ENCODE peak calls at places on chromosomes 2 and 18, in five cellular contexts. One of them, this sample, is unnamed.

GRCh38 chr2:1750935-1751767 is 6.8 kb upstream of the PXDN start:
- DNase-seq in NCI-H2029 treated with DMSO at 0.1 percent for 48 hours: peak
- DNase-seq in Ammon's horn: peak
- DNase-seq in amniotic stem cell: peak
- DNase-seq in activated T-cell treated with anti-CD3 and anti-CD28 coated beads for 1 hour: peak
- DNase-seq in this sample: peak

GRCh38 chr2:236747925-236748324 is 178.3 kb downstream of the ACKR3 start:
- DNase-seq in NCI-H2029 treated with DMSO at 0.1 percent for 48 hours: no peak
- DNase-seq in Ammon's horn: no peak
- DNase-seq in amniotic stem cell: no peak
- DNase-seq in activated T-cell treated with anti-CD3 and anti-CD28 coated beads for 1 hour: no peak
- DNase-seq in this sample: no peak

GRCh38 chr2:45128580-45128997 is 119.3 kb upstream of the SIX2 start:
- DNase-seq in NCI-H2029 treated with DMSO at 0.1 percent for 48 hours: no peak
- DNase-seq in Ammon's horn: no peak
- DNase-seq in amniotic stem cell: peak
- DNase-seq in activated T-cell treated with anti-CD3 and anti-CD28 coated beads for 1 hour: no peak
- DNase-seq in this sample: no peak

GRCh38 chr2:200962821-200963128 is 685 bp downstream of the ORC2 start:
- DNase-seq in NCI-H2029 treated with DMSO at 0.1 percent for 48 hours: no peak
- DNase-seq in Ammon's horn: no peak
- DNase-seq in amniotic stem cell: no peak
- DNase-seq in activated T-cell treated with anti-CD3 and anti-CD28 coated beads for 1 hour: no peak
- DNase-seq in this sample: no peak

GRCh38 chr18:27428716-27429475 is 243.8 kb upstream of the CHST9 start:
- DNase-seq in NCI-H2029 treated with DMSO at 0.1 percent for 48 hours: no peak
- DNase-seq in Ammon's horn: no peak
- DNase-seq in amniotic stem cell: no peak
- DNase-seq in activated T-cell treated with anti-CD3 and anti-CD28 coated beads for 1 hour: no peak
- DNase-seq in this sample: no peak

GRCh38 chr2:113182471-113183260 is 8.9 kb downstream of the PSD4 start:
- DNase-seq in NCI-H2029 treated with DMSO at 0.1 percent for 48 hours: no peak
- DNase-seq in Ammon's horn: no peak
- DNase-seq in amniotic stem cell: no peak
- DNase-seq in activated T-cell treated with anti-CD3 and anti-CD28 coated beads for 1 hour: no peak
- DNase-seq in this sample: no peak

GRCh38 chr2:6580982-6581381 is 284.7 kb downstream of the CMPK2 start:
- DNase-seq in NCI-H2029 treated with DMSO at 0.1 percent for 48 hours: no peak
- DNase-seq in Ammon's horn: no peak
- DNase-seq in amniotic stem cell: peak
- DNase-seq in activated T-cell treated with anti-CD3 and anti-CD28 coated beads for 1 hour: no peak
- DNase-seq in this sample: no peak

GRCh38 chr2:239876241-239876947 is 148.7 kb downstream of the NDUFA10 start:
- DNase-seq in NCI-H2029 treated with DMSO at 0.1 percent for 48 hours: no peak
- DNase-seq in Ammon's horn: no peak
- DNase-seq in amniotic stem cell: no peak
- DNase-seq in activated T-cell treated with anti-CD3 and anti-CD28 coated beads for 1 hour: no peak
- DNase-seq in this sample: no peak

GRCh38 chr2:237413293-237414055 is 490 bp downstream of the COL6A3 start:
- DNase-seq in NCI-H2029 treated with DMSO at 0.1 percent for 48 hours: no peak
- DNase-seq in Ammon's horn: no peak
- DNase-seq in amniotic stem cell: no peak
- DNase-seq in activated T-cell treated with anti-CD3 and anti-CD28 coated beads for 1 hour: no peak
- DNase-seq in this sample: no peak

GRCh38 chr2:133986881-133987793 is 266.7 kb upstream of the MGAT5 start:
- DNase-seq in NCI-H2029 treated with DMSO at 0.1 percent for 48 hours: no peak
- DNase-seq in Ammon's horn: no peak
- DNase-seq in amniotic stem cell: no peak
- DNase-seq in activated T-cell treated with anti-CD3 and anti-CD28 coated beads for 1 hour: no peak
- DNase-seq in this sample: no peak

GRCh38 chr2:208542465-208543041 is 136.0 kb downstream of the PTH2R start:
- DNase-seq in NCI-H2029 treated with DMSO at 0.1 percent for 48 hours: no peak
- DNase-seq in Ammon's horn: no peak
- DNase-seq in amniotic stem cell: no peak
- DNase-seq in activated T-cell treated with anti-CD3 and anti-CD28 coated beads for 1 hour: no peak
- DNase-seq in this sample: no peak